ENCODE peak calls at places on chromosomes 3 and 15, in eight cellular contexts. E is brain microvascular endothelial cell, V is esophagus muscularis mucosa, Z is AG09309, N is tibial artery, D is left ventricle myocardium inferior, I is transverse colon, T is GM12865. L is an unnamed sample.

GRCh38 chr3:120276767-120277166 is 8.3 kb downstream of the GPR156 start:
- DNase-seq in E (no peak), V (no peak), Z (no peak), N (no peak), D (no peak), I (no peak), T (no peak), L (no peak)

GRCh38 chr3:105144837-105145236 is 221.9 kb upstream of the ALCAM start:
- DNase-seq in E (no peak), V (no peak), Z (no peak), N (no peak), D (no peak), I (no peak), T (no peak), L (no peak)

GRCh38 chr3:126186271-126186670 is 5.9 kb upstream of the ALDH1L1 start:
- DNase-seq in E (no peak), V (peak), Z (no peak), N (no peak), D (no peak), I (no peak), T (no peak), L (no peak)

GRCh38 chr3:45123030-45123429 is 23.1 kb downstream of the CDCP1 start:
- DNase-seq in E (no peak), V (no peak), Z (peak), N (no peak), D (no peak), I (no peak), T (no peak), L (peak)

GRCh38 chr15:90291679-90292356 is 26.3 kb downstream of the NGRN start:
- DNase-seq in E (no peak), V (no peak), Z (no peak), N (no peak), D (no peak), I (peak), T (peak), L (no peak)

GRCh38 chr15:90046289-90046688 is 45.2 kb downstream of the ZNF710 start:
- DNase-seq in E (no peak), V (no peak), Z (no peak), N (no peak), D (no peak), I (no peak), T (no peak), L (no peak)

GRCh38 chr15:101675015-101675414 is 22.8 kb upstream of the TM2D3 start:
- DNase-seq in E (peak), V (no peak), Z (peak), N (no peak), D (no peak), I (no peak), T (peak), L (peak)

GRCh38 chr3:118641608-118642007 is 393.0 kb downstream of the IGSF11 start:
- DNase-seq in E (no peak), V (no peak), Z (no peak), N (no peak), D (no peak), I (no peak), T (peak), L (no peak)

GRCh38 chr3:158532099-158532734 is 38.8 kb upstream of the MLF1 start:
- DNase-seq in E (peak), V (no peak), Z (no peak), N (no peak), D (no peak), I (no peak), T (peak), L (peak)

GRCh38 chr3:127406309-127407025 is 118.6 kb upstream of the PRR20G start:
- DNase-seq in E (no peak), V (no peak), Z (no peak), N (no peak), D (peak), I (peak), T (peak), L (no peak)

GRCh38 chr15:63553388-63553791 is 43.8 kb upstream of the FBXL22 start:
- DNase-seq in E (peak), V (no peak), Z (peak), N (peak), D (no peak), I (no peak), T (no peak), L (peak)

GRCh38 chr3:10432156-10432845 is 73.1 kb downstream of the ATP2B2 start:
- DNase-seq in E (no peak), V (no peak), Z (no peak), N (no peak), D (no peak), I (no peak), T (no peak), L (no peak)

GRCh38 chr3:63940389-63940757 is 28.2 kb upstream of the SCAANT1 start:
- DNase-seq in E (peak), V (no peak), Z (peak), N (no peak), D (no peak), I (no peak), T (no peak), L (no peak)

GRCh38 chr3:13825317-13825590 is 54.6 kb downstream of the WNT7A start:
- DNase-seq in E (no peak), V (no peak), Z (no peak), N (no peak), D (no peak), I (no peak), T (no peak), L (no peak)

GRCh38 chr3:12932347-12932746 is 91.0 kb upstream of the RPL32 start:
- DNase-seq in E (no peak), V (no peak), Z (no peak), N (peak), D (peak), I (no peak), T (no peak), L (no peak)

GRCh38 chr3:190458040-190458439 is 8.3 kb upstream of the TMEM207 start:
- DNase-seq in E (no peak), V (no peak), Z (no peak), N (no peak), D (no peak), I (no peak), T (no peak), L (no peak)

GRCh38 chr3:50472958-50473357 is 30.5 kb downstream of the CACNA2D2 start:
- DNase-seq in E (no peak), V (no peak), Z (no peak), N (no peak), D (no peak), I (no peak), T (no peak), L (no peak)

GRCh38 chr15:73336756-73337155 is 32.0 kb downstream of the HCN4 start:
- DNase-seq in E (no peak), V (no peak), Z (no peak), N (no peak), D (no peak), I (no peak), T (no peak), L (no peak)

GRCh38 chr15:82916161-82916952 is 36.2 kb downstream of the HOMER2 start:
- DNase-seq in E (no peak), V (no peak), Z (no peak), N (no peak), D (no peak), I (no peak), T (no peak), L (no peak)

GRCh38 chr3:116384717-116385116 is 60.6 kb downstream of the LSAMP start:
- DNase-seq in E (no peak), V (no peak), Z (no peak), N (no peak), D (no peak), I (no peak), T (no peak), L (no peak)

GRCh38 chr15:76177491-76178040 is 117.8 kb downstream of the TMEM266 start:
- DNase-seq in E (peak), V (no peak), Z (peak), N (peak), D (peak), I (no peak), T (no peak), L (peak)

GRCh38 chr3:99875925-99876781 is 58.5 kb downstream of the CMSS1 start:
- DNase-seq in E (peak), V (peak), Z (no peak), N (peak), D (peak), I (peak), T (peak), L (no peak)

GRCh38 chr3:51953445-51953844 is 1.7 kb upstream of the GPR62 start:
- DNase-seq in E (peak), V (no peak), Z (peak), N (no peak), D (no peak), I (no peak), T (no peak), L (no peak)

GRCh38 chr15:63172376-63173115 is 15.3 kb upstream of the RPS27L start:
- DNase-seq in E (no peak), V (peak), Z (no peak), N (no peak), D (no peak), I (no peak), T (no peak), L (no peak)

GRCh38 chr3:5093786-5094185 is 28.3 kb upstream of the ARL8B start:
- DNase-seq in E (no peak), V (no peak), Z (no peak), N (no peak), D (no peak), I (no peak), T (no peak), L (no peak)

GRCh38 chr3:129561619-129562248 is 18.8 kb downstream of the H1-8 start:
- DNase-seq in E (no peak), V (no peak), Z (no peak), N (no peak), D (no peak), I (no peak), T (no peak), L (no peak)
- H3K4me3 ChIP-seq in E (no peak), V (no peak), Z (no peak), N (no peak), D (peak), I (no peak), T (no peak), L (no peak)

DNA sequence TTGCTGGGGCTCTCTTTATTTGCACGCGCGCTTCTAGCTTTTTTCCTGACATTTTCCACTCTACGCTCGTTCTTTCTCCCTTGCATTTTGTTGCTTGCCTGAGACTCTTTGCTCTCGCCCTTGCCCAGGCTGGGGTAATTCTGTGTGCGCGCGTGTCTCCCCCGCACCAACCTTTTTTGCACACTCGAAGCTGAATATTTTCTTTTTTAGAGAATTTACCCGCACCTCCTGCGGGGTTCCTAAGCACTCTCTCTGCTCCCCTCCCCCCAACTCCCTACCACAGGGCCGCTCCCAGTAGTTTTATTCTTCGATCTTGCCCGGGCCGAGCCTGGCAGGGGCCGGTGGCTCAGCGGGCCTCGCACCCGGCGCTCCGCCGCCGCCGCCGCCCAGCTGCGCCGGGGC is 732 bp downstream of the FAM43A start:
- DNase-seq in E (no peak), V (no peak), Z (no peak), N (no peak), D (no peak), I (no peak), T (no peak), L (no peak)
- H3K4me3 ChIP-seq in E (peak), V (peak), Z (peak), N (peak), D (peak), I (peak), T (peak), L (peak)

GRCh38 chr15:40161693-40162401 is 978 bp downstream of the BUB1B start:
- DNase-seq in E (no peak), V (peak), Z (no peak), N (no peak), D (no peak), I (no peak), T (no peak), L (no peak)
- H3K4me3 ChIP-seq in E (peak), V (peak), Z (peak), N (no peak), D (peak), I (peak), T (peak), L (peak)

GRCh38 chr3:31959951-31960792 is 20.9 kb downstream of the OSBPL10 start:
- DNase-seq in E (no peak), V (peak), Z (no peak), N (no peak), D (no peak), I (no peak), T (no peak), L (no peak)
- H3K4me3 ChIP-seq in E (peak), V (peak), Z (peak), N (peak), D (peak), I (peak), T (no peak), L (peak)

GRCh38 chr3:177055557-177056290 is 141.6 kb downstream of the TBL1XR1 start:
- DNase-seq in E (no peak), V (no peak), Z (no peak), N (no peak), D (no peak), I (no peak), T (no peak), L (no peak)
- H3K4me3 ChIP-seq in E (no peak), V (no peak), Z (no peak), N (no peak), D (no peak), I (no peak), T (no peak), L (no peak)